ENCODE peak calls at places on chromosomes 1 and 21, in ten cellular contexts. B, A, H, V, W, K, F, C, S and T are unnamed samples.
A peak's percentile ranks its signal among the peaks of the same experiment; 100 is the strongest.

GRCh38 chr1:245441699-245442098 is 286.9 kb downstream of the KIF26B start:
- DNase-seq in B (no peak), A (peak; percentile 71), H (no peak), V (no peak), W (no peak), K (no peak), F (no peak), C (no peak), S (no peak), T (no peak)

GRCh38 chr1:35537788-35538187 is 19.4 kb downstream of the KIAA0319L start:
- DNase-seq in B (no peak), A (no peak), H (no peak), V (no peak), W (no peak), K (no peak), F (no peak), C (no peak), S (no peak), T (no peak)

GRCh38 chr1:81841795-81842194 is 41.1 kb downstream of the ADGRL2 start:
- DNase-seq in B (no peak), A (no peak), H (no peak), V (no peak), W (no peak), K (no peak), F (no peak), C (no peak), S (no peak), T (no peak)

GRCh38 chr21:42056996-42057689 is 14.0 kb upstream of the UMODL1 start:
- DNase-seq in B (no peak), A (peak; percentile 86), H (peak; percentile 62), V (no peak), W (no peak), K (no peak), F (no peak), C (peak; percentile 79), S (no peak), T (peak; percentile 84)

GRCh38 chr1:22119626-22120468 is 23.1 kb downstream of the WNT4 start:
- DNase-seq in B (no peak), A (no peak), H (no peak), V (no peak), W (no peak), K (no peak), F (no peak), C (no peak), S (no peak), T (no peak)

GRCh38 chr1:36934061-36934460 is 100.3 kb downstream of the GRIK3 start:
- DNase-seq in B (no peak), A (no peak), H (no peak), V (no peak), W (no peak), K (no peak), F (no peak), C (no peak), S (no peak), T (no peak)

GRCh38 chr1:180176965-180177364 is 22.3 kb downstream of the QSOX1 start:
- DNase-seq in B (no peak), A (no peak), H (no peak), V (no peak), W (no peak), K (no peak), F (no peak), C (no peak), S (no peak), T (no peak)

GRCh38 chr1:98232678-98233077 is 311.8 kb upstream of the DPYD start:
- DNase-seq in B (no peak), A (no peak), H (no peak), V (no peak), W (no peak), K (no peak), F (no peak), C (no peak), S (no peak), T (no peak)

GRCh38 chr1:15985611-15986272 is 9.8 kb upstream of the ZBTB17 start:
- DNase-seq in B (no peak), A (no peak), H (no peak), V (no peak), W (no peak), K (no peak), F (no peak), C (no peak), S (no peak), T (no peak)

GRCh38 chr1:212247179-212247721 is 38.0 kb upstream of the PPP2R5A start:
- DNase-seq in B (no peak), A (peak; percentile 45), H (no peak), V (no peak), W (no peak), K (no peak), F (no peak), C (no peak), S (no peak), T (no peak)

GRCh38 chr1:168391759-168392681 is 111.3 kb downstream of the TBX19 start:
- DNase-seq in B (no peak), A (no peak), H (peak; percentile 53), V (no peak), W (no peak), K (no peak), F (no peak), C (no peak), S (peak; percentile 35), T (no peak)

GRCh38 chr1:159944623-159945455 is 574 bp downstream of the IGSF9 start:
- DNase-seq in B (no peak), A (no peak), H (no peak), V (no peak), W (no peak), K (no peak), F (no peak), C (no peak), S (peak; percentile 34), T (no peak)

GRCh38 chr1:18199462-18199861 is 91.9 kb downstream of the IGSF21 start:
- DNase-seq in B (no peak), A (no peak), H (no peak), V (peak; percentile 80), W (peak; percentile 55), K (no peak), F (no peak), C (no peak), S (peak; percentile 83), T (no peak)

GRCh38 chr1:163414778-163415177 is 93.0 kb downstream of the NUF2 start:
- DNase-seq in B (no peak), A (no peak), H (no peak), V (no peak), W (no peak), K (no peak), F (no peak), C (no peak), S (no peak), T (no peak)

GRCh38 chr1:13523780-13524477 is 10.1 kb upstream of the LRRC38 start:
- DNase-seq in B (no peak), A (no peak), H (no peak), V (no peak), W (no peak), K (no peak), F (no peak), C (no peak), S (peak; percentile 61), T (no peak)

GRCh38 chr1:220887868-220888664 is 8.8 kb downstream of the HLX start:
- DNase-seq in B (no peak), A (no peak), H (no peak), V (peak; percentile 52), W (no peak), K (no peak), F (no peak), C (no peak), S (peak; percentile 71), T (no peak)

GRCh38 chr1:168621356-168621755 is 45.0 kb downstream of the XCL1 start:
- DNase-seq in B (no peak), A (peak; percentile 17), H (no peak), V (peak; percentile 38), W (no peak), K (no peak), F (no peak), C (peak; percentile 23), S (no peak), T (peak; percentile 51)